ENCODE peak calls at places on chromosomes 16 and 17, in five cellular contexts. K, Q, N, R and W are unnamed samples.

GRCh38 chr16:70437017-70437581 is 1.8 kb downstream of the ST3GAL2 start:
- DNase-seq in K (peak; percentile 72), Q (no peak), N (no peak), R (peak; percentile 21), W (peak; percentile 94)

GRCh38 chr16:85166281-85166680 is 54.0 kb upstream of the CIBAR2 start:
- DNase-seq in K (no peak), Q (no peak), N (no peak), R (no peak), W (no peak)

GRCh38 chr17:61783120-61783519 is 80.2 kb downstream of the BRIP1 start:
- DNase-seq in K (no peak), Q (no peak), N (no peak), R (no peak), W (no peak)

GRCh38 chr17:7041607-7042506 is 2.0 kb downstream of the SLC16A11 start:
- DNase-seq in K (no peak), Q (peak; percentile 33), N (no peak), R (peak; percentile 64), W (no peak)

GRCh38 chr17:43790311-43790940 is 10.2 kb downstream of the CFAP97D1 start:
- DNase-seq in K (peak; percentile 6), Q (no peak), N (peak; percentile 35), R (no peak), W (peak; percentile 17)

GRCh38 chr16:48284772-48285409 is 37.6 kb upstream of the ABCC11 start:
- DNase-seq in K (no peak), Q (peak; percentile 9), N (no peak), R (peak; percentile 35), W (no peak)

GRCh38 chr17:47651704-47652103 is 2.0 kb downstream of the KPNB1 start:
- DNase-seq in K (no peak), Q (no peak), N (no peak), R (no peak), W (no peak)

GRCh38 chr16:70481929-70482536 is 27.6 kb downstream of the FCSK start:
- DNase-seq in K (peak; percentile 84), Q (no peak), N (no peak), R (no peak), W (peak; percentile 55)

GRCh38 chr17:8912060-8912981 is 44.8 kb upstream of the PIK3R6 start:
- DNase-seq in K (no peak), Q (no peak), N (no peak), R (peak; percentile 7), W (no peak)

GRCh38 chr17:19706791-19707727 is 9.3 kb downstream of the SLC47A2 start:
- DNase-seq in K (no peak), Q (no peak), N (peak; percentile 6), R (peak; percentile 20), W (no peak)

GRCh38 chr17:1724869-1725641 is 551 bp downstream of the WDR81 start:
- DNase-seq in K (no peak), Q (no peak), N (no peak), R (no peak), W (no peak)

GRCh38 chr17:15493031-15493750 is 25.8 kb upstream of the CDRT4 start:
- DNase-seq in K (no peak), Q (no peak), N (no peak), R (no peak), W (no peak)